ENCODE peak calls at places on chromosome 4, in four cellular contexts. V is heart right ventricle, Q is colonic mucosa, N is mammary epithelial cell. M is an unnamed sample.

GRCh38 chr4:168621806-168622589 is 125.1 kb downstream of the PALLD start:
- DNase-seq in Q (no peak), N (peak; percentile 95), V (no peak), M (no peak)

GRCh38 chr4:156594619-156595018 is 377.0 kb downstream of the PDGFC start:
- DNase-seq in N (peak; percentile 24), Q (peak; percentile 36), V (peak; percentile 35), M (no peak)

GRCh38 chr4:11079171-11079570 is 349.5 kb downstream of the HS3ST1 start:
- DNase-seq in N (peak; percentile 10), V (no peak), Q (no peak), M (no peak)

GRCh38 chr4:109803924-109804571 is 2.2 kb upstream of the CFI start:
- DNase-seq in V (no peak), Q (no peak), N (peak; percentile 36), M (peak; percentile 65)

GRCh38 chr4:98148856-98149255 is 5.6 kb upstream of the STPG2 start:
- DNase-seq in N (no peak), V (no peak), Q (no peak), M (peak; percentile 5)

GRCh38 chr4:168656055-168656660 is 159.3 kb downstream of the PALLD start:
- DNase-seq in V (no peak), N (peak; percentile 82), Q (no peak), M (no peak)

GRCh38 chr4:75939890-75940691 is 722 bp downstream of the NAAA start:
- DNase-seq in N (peak; percentile 17), V (peak; percentile 78), Q (peak; percentile 86), M (peak; percentile 68)

GRCh38 chr4:42954925-42955669 is 62.6 kb downstream of the GRXCR1 start:
- DNase-seq in Q (no peak), V (peak; percentile 22), N (no peak), M (no peak)

GRCh38 chr4:110059556-110060191 is 138.7 kb downstream of the ELOVL6 start:
- DNase-seq in Q (peak; percentile 59), V (no peak), N (no peak), M (peak; percentile 89)

GRCh38 chr4:27088491-27088890 is 227.8 kb downstream of the STIM2 start:
- DNase-seq in N (no peak), Q (no peak), V (no peak), M (no peak)

GRCh38 chr4:138677651-138678202 is 337.9 kb upstream of the NOCT start:
- DNase-seq in V (no peak), Q (no peak), N (no peak), M (no peak)

GRCh38 chr4:46404961-46405360 is 15.0 kb upstream of the GABRA2 start:
- DNase-seq in N (peak; percentile 17), V (no peak), Q (peak; percentile 57), M (peak; percentile 45)

GRCh38 chr4:184287697-184288255 is 70.1 kb upstream of the ENPP6 start:
- DNase-seq in Q (peak; percentile 63), V (no peak), N (peak; percentile 50), M (peak; percentile 74)

GRCh38 chr4:168736831-168737230 is 240.0 kb downstream of the PALLD start:
- DNase-seq in Q (no peak), V (no peak), N (no peak), M (no peak)

GRCh38 chr4:4606321-4606720 is 64.5 kb upstream of the STX18 start:
- DNase-seq in Q (no peak), N (no peak), V (no peak), M (no peak)

GRCh38 chr4:126023946-126024345 is 709.2 kb downstream of the FAT4 start:
- DNase-seq in V (no peak), N (no peak), Q (no peak), M (no peak)

GRCh38 chr4:33998204-33998603 is 2246.1 kb downstream of the ARAP2 start:
- DNase-seq in Q (no peak), N (peak; percentile 41), V (no peak), M (no peak)

GRCh38 chr4:73573794-73574528 is 46.3 kb downstream of the RASSF6 start:
- DNase-seq in N (peak; percentile 52), Q (peak; percentile 76), V (no peak), M (peak; percentile 70)

GRCh38 chr4:104879367-104879766 is 267.3 kb upstream of the TET2 start:
- DNase-seq in V (no peak), Q (no peak), N (peak; percentile 17), M (no peak)

GRCh38 chr4:73817341-73817740 is 19.1 kb upstream of the CXCL6 start:
- DNase-seq in N (peak; percentile 57), Q (no peak), V (no peak), M (no peak)

GRCh38 chr4:2822461-2823300 is 21.0 kb upstream of the ADD1 start:
- DNase-seq in V (peak; percentile 17), Q (no peak), N (no peak), M (no peak)

GRCh38 chr4:152342293-152342692 is 193.6 kb downstream of the FBXW7 start:
- DNase-seq in V (no peak), Q (no peak), N (peak; percentile 39), M (no peak)

GRCh38 chr4:88352062-88352461 is 26.6 kb upstream of the HERC6 start:
- DNase-seq in Q (no peak), N (peak; percentile 48), V (no peak), M (no peak)

GRCh38 chr4:84634961-84635360 is 52.0 kb downstream of the CDS1 start:
- DNase-seq in V (no peak), Q (no peak), N (peak; percentile 49), M (no peak)

GRCh38 chr4:13893221-13893620 is 265.7 kb upstream of the BOD1L1 start:
- DNase-seq in V (no peak), Q (no peak), N (no peak), M (no peak)

GRCh38 chr4:74311696-74312313 is 3.5 kb downstream of the EPGN start:
- DNase-seq in N (peak; percentile 56), Q (peak; percentile 47), V (no peak), M (peak; percentile 61)

GRCh38 chr4:125013891-125014290 is 300.9 kb upstream of the FAT4 start:
- DNase-seq in Q (no peak), N (peak; percentile 33), V (no peak), M (no peak)

GRCh38 chr4:125016892-125017299 is 297.9 kb upstream of the FAT4 start:
- DNase-seq in N (no peak), V (no peak), Q (no peak), M (no peak)

GRCh38 chr4:125010776-125011503 is 298.4 kb upstream of the ANKRD50 start:
- DNase-seq in Q (no peak), N (peak; percentile 68), V (no peak), M (no peak)

DNA sequence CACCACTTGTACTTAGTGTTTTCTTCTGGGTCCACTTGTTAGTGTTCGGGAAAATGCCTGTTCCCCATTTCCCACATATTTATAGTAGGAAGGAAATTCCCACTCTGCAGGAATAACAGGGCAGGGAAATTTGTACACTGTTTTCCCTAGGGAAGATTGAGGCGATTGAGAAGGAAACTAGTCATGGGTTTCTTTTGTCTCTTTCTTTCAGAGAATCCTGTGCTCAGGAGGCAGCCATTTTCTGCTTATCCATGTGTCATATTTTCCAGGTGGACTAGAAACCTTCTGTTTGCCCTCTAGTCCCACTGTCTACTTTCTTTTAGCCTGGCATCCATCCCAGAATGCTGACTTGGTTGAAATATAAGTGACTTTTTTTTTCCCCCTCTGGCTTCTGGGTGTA is 299.1 kb upstream of the ANKRD50 start:
- DNase-seq in N (no peak), V (no peak), Q (no peak), M (no peak)
- H3K27ac ChIP-seq in N (no peak overlapping the region), V (no peak overlapping the region), Q (no peak overlapping the region), M (no peak overlapping the region)

DNA sequence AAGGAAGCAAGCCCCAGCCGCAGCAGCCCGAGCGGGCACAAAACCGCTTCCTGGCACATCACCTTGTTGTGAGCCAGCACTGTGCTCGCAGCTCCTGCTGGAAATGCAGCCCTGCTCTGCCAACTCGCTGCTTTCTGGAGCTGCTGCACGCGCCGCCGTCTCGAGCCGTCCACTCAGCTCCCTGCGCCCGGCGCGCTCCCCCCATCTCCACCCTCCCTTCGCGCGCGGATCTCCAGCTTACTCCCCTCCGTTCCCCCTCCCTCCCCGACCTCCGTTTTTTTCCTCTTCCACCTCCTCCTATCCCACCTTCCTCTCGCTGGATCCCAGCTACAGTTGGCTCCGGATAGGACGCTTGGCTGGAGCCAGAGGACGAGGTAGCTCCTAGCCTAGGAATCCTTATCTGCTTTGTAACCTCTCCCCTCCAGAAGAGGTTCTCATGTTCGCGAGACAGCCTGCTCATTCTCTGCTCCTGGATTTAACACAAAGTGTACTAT is at the start of gene SPOCK3:
- DNase-seq in Q (no peak), V (peak; percentile 21), N (peak; percentile 47), M (no peak)
- H3K27ac ChIP-seq in Q (no peak within 1 kb of the TSS), V (no peak within 1 kb of the TSS), N (no peak within 1 kb of the TSS), M (no peak within 1 kb of the TSS)

DNA sequence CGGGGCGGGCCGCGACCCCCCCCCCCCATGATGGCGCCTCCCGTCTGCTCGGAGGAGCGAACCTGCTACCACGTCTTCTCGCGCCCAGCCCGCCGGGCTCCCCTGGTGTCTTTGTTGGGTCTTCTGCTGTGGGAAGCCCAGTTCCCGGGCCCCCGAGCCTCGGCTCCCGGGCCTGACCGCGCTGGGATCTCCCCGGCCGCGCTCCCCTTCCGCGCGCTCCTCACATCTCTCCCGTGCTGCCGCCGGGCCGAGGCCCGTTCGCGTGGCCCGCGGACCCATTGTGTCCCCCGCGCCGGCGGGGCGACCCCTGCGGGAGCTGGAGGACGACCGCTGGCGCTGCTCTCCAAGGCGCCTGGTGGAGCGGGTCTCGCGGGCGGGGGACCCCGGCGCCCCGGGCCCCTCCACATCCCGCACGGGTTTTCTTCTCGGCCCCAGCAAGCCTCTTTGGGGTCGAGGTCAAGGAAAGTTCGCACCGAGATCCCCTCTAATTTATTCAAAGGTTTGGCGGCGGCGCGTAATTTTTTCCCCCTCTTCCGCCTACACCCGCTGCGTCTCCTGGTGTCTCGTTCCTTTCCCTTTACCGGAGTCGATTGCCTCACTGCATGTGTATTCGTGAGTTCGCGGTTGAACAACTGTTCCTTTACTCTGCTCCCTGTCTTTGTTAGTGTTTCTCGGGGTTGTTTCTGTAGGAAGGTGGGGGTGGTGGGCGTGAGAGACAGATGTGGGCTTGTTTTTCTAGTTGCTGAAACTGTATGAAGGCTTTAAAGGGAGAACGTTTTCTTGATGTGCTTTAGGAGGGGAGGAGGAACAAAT is 762 bp downstream of the SMAD1 start:
- DNase-seq in N (peak; percentile 69), Q (peak; percentile 68), V (peak; percentile 49), M (peak; percentile 76)
- H3K27ac ChIP-seq in N (peak overlapping the region; percentile 61), Q (peak overlapping the region; percentile 92), V (peak overlapping the region; percentile 97), M (peak overlapping the region; percentile 95)

GRCh38 chr4:86960557-86960959 is 25.7 kb downstream of the AFF1 start:
- DNase-seq in Q (no peak), V (no peak), N (no peak), M (no peak)

GRCh38 chr4:86959588-86960500 is 25.0 kb downstream of the AFF1 start:
- DNase-seq in V (no peak), N (no peak), Q (no peak), M (no peak)

GRCh38 chr4:86963697-86964096 is 28.9 kb downstream of the AFF1 start:
- DNase-seq in N (peak; percentile 73), Q (no peak), V (no peak), M (no peak)

GRCh38 chr4:86961103-86961502 is 26.3 kb downstream of the AFF1 start:
- DNase-seq in V (no peak), N (no peak), Q (no peak), M (no peak)

DNA sequence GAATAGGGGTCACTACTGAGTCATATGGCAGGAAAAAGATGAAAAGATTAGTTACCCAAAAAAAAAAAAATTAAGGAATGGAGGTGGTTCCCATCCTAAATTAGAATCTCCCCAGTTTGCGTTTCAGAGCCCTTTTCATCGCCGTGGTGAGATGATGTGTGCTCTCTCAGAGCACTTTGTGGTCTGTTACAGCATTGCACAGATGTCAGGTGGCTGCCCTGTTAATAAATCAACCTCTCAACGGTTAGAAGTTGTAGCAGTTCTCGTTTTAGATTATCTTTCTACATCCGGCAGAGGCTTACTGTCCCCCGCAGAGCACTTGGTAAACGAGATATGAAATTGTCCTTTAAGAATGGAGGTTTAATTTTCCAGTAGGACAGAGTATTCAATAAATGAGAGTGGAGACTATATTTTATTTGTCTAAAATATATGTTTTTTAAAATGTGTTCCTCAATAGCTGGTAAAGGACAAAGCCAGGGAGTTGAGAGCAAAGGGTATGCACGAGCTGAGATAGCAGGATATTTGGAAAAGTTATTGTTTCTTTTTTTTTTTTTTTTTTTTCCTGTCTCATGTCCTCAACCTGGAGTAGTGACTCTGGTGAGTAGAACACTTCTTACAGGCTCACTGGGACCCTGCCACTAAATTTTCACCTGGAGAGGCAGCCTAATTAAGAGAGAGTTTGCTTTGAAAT is 26.9 kb downstream of the AFF1 start:
- DNase-seq in Q (no peak), N (no peak), V (no peak), M (no peak)
- H3K27ac ChIP-seq in Q (peak overlapping the region; percentile 3), N (no peak overlapping the region), V (no peak overlapping the region), M (no peak overlapping the region)

M was measured in small intestine.